ENCODE peak calls at places on chromosomes 13 and 19, in eight cellular contexts. P is gastrocnemius medialis; C is left ventricle myocardium inferior; R is GM23248; F is CD4-positive, CD25-positive, alpha-beta regulatory T cell; V is CD4-positive, alpha-beta memory T cell; A is iPS DF 6.9; O is SK-N-SH. X is an unnamed sample. For H3K4me1, the result is how much of the 10 kb centered on the place peaks cover.

GRCh38 chr19:459724-460511 is 915 bp downstream of the SHC2 start:
- DNase-seq in P (peak), C (peak), R (peak), F (no peak), V (peak), A (no peak), O (peak), X (peak)

GRCh38 chr13:102847272-102848234 is 1.7 kb downstream of the ERCC5 start:
- DNase-seq in P (no peak), C (no peak), R (peak), F (peak), V (peak), A (no peak), O (peak), X (peak)

GRCh38 chr13:25335856-25336255 is 34.4 kb downstream of the NUP58 start:
- DNase-seq in P (no peak), C (no peak), R (peak), F (no peak), V (no peak), A (no peak), O (no peak), X (no peak)

GRCh38 chr13:104011505-104012270 is 945.5 kb upstream of the SLC10A2 start:
- DNase-seq in P (peak), C (no peak), R (no peak), F (no peak), V (no peak), A (no peak), O (no peak), X (no peak)

GRCh38 chr19:46513461-46514236 is 18.0 kb upstream of the PNMA8B start:
- DNase-seq in P (peak), C (peak), R (peak), F (peak), V (peak), A (no peak), O (peak), X (no peak)

GRCh38 chr13:31605076-31605858 is 134.1 kb upstream of the RXFP2 start:
- DNase-seq in P (no peak), C (no peak), R (no peak), F (no peak), V (no peak), A (no peak), O (no peak), X (no peak)

GRCh38 chr19:9808855-9809646 is 9.8 kb downstream of the FBXL12 start:
- DNase-seq in P (no peak), C (no peak), R (no peak), F (peak), V (peak), A (no peak), O (no peak), X (peak)

GRCh38 chr13:41952749-41953148 is 8.2 kb downstream of the VWA8 start:
- DNase-seq in P (no peak), C (no peak), R (no peak), F (no peak), V (no peak), A (no peak), O (no peak), X (no peak)

GRCh38 chr19:13356185-13356584 is 150.1 kb downstream of the CACNA1A start:
- DNase-seq in P (no peak), C (no peak), R (no peak), F (no peak), V (no peak), A (no peak), O (no peak), X (no peak)

GRCh38 chr13:39552233-39552632 is 50.8 kb downstream of the LHFPL6 start:
- DNase-seq in P (no peak), C (no peak), R (no peak), F (no peak), V (no peak), A (no peak), O (no peak), X (no peak)

GRCh38 chr13:43908156-43909126 is 28.7 kb downstream of the LACC1 start:
- DNase-seq in P (no peak), C (no peak), R (peak), F (peak), V (peak), A (no peak), O (peak), X (no peak)

GRCh38 chr19:19704836-19705235 is 28.1 kb downstream of the ZNF14 start:
- DNase-seq in P (no peak), C (no peak), R (no peak), F (no peak), V (no peak), A (no peak), O (no peak), X (no peak)

GRCh38 chr19:45507864-45508680 is 793 bp downstream of the VASP start:
- DNase-seq in P (no peak), C (no peak), R (peak), F (peak), V (no peak), A (no peak), O (no peak), X (peak)

GRCh38 chr19:23800868-23801267 is 42.2 kb upstream of the ZNF681 start:
- DNase-seq in P (no peak), C (no peak), R (no peak), F (no peak), V (no peak), A (no peak), O (no peak), X (no peak)

GRCh38 chr13:43830481-43830873 is 43.7 kb upstream of the ENOX1 start:
- DNase-seq in P (no peak), C (no peak), R (peak), F (no peak), V (no peak), A (no peak), O (no peak), X (no peak)

GRCh38 chr13:64272681-64273080 is 2857.0 kb upstream of the PCDH20 start:
- DNase-seq in P (no peak), C (no peak), R (no peak), F (no peak), V (no peak), A (no peak), O (no peak), X (no peak)

GRCh38 chr13:48928781-48929430 is 46.8 kb upstream of the FNDC3A start:
- DNase-seq in P (no peak), C (no peak), R (no peak), F (no peak), V (no peak), A (no peak), O (no peak), X (no peak)

GRCh38 chr19:43471091-43471490 is 5.7 kb upstream of the LYPD3 start:
- DNase-seq in P (no peak), C (no peak), R (no peak), F (no peak), V (no peak), A (no peak), O (no peak), X (no peak)

GRCh38 chr13:43924549-43925245 is 45.0 kb downstream of the LACC1 start:
- DNase-seq in P (no peak), C (no peak), R (no peak), F (no peak), V (no peak), A (no peak), O (no peak), X (no peak)

GRCh38 chr19:8304841-8305621 is 3.1 kb downstream of the CD320 start:
- DNase-seq in P (peak), C (no peak), R (no peak), F (no peak), V (no peak), A (no peak), O (peak), X (peak)

GRCh38 chr13:69935043-69935442 is 172.6 kb upstream of the ATXN8OS start:
- DNase-seq in P (no peak), C (no peak), R (no peak), F (no peak), V (no peak), A (no peak), O (peak), X (no peak)

GRCh38 chr13:111315347-111315995 is 5.0 kb upstream of the TEX29 start:
- DNase-seq in P (no peak), C (no peak), R (no peak), F (no peak), V (no peak), A (no peak), O (no peak), X (no peak)

GRCh38 chr13:63088226-63088625 is 1672.6 kb upstream of the PCDH20 start:
- DNase-seq in P (no peak), C (no peak), R (peak), F (no peak), V (no peak), A (no peak), O (no peak), X (no peak)

GRCh38 chr13:46304546-46304945 is 82.5 kb downstream of the RUBCNL start:
- DNase-seq in P (no peak), C (no peak), R (no peak), F (no peak), V (no peak), A (no peak), O (no peak), X (no peak)

GRCh38 chr13:27130223-27131015 is 41.2 kb downstream of the USP12 start:
- DNase-seq in P (no peak), C (no peak), R (peak), F (peak), V (no peak), A (no peak), O (no peak), X (no peak)

GRCh38 chr13:110971486-110971885 is 56.6 kb upstream of the ANKRD10 start:
- DNase-seq in P (no peak), C (no peak), R (no peak), F (no peak), V (no peak), A (no peak), O (no peak), X (no peak)

DNA sequence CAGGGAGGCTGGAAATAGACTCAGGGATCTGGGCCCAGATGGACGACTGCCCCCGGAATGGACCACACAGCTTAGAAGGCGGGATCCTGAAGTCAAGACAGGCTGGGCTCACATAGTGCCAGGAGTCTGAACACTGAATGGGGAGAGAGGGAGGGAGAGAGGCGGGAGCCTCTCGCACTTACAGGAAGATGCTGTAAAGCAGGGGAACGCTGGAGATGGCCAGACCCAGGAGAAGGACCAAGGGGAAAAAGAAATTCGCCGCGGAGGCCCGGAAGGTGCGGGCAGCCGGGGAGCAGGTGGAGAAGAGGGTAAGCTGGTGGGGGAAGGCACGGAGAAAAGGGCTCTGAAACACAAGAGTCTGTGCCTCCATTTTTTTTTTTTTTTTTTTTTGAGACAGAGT is 1.4 kb upstream of the LENG1 start:
- DNase-seq in P (no peak), C (no peak), R (peak), F (no peak), V (no peak), A (no peak), O (no peak), X (no peak)
- H3K4me1 ChIP-seq in P (under half), C (under half), R (under half), F (under half), V (half or more), A (under half), O (under half), X (half or more)

DNA sequence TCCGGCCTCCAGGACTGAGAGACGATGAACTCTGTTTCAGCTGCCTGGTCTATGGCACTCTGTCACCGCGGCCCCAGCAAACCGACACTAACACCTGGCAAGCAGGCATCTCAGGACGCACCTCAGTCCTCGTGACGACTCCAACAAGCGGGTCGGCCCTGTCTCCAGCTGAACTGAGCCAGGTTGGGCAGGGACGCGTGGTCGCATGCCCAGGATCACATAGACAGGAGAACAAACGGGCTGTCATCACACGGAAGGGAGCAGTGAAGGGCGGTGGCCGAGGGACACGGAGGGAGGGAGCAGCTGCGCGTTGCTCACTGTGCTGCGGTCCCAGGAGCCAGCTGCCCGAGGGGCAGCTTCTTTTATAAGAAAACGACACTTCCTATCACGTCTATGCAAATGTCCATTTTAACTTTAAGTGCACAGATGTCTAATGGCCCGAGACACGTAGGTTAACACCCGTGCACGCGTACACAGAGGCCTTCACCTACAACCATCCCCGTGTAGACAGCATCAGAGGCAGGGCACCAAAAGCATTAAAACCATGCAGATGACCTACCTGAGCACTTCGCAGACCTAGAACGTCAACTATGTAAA is 8.9 kb downstream of the SGTA start:
- DNase-seq in P (peak), C (peak), R (no peak), F (no peak), V (no peak), A (no peak), O (no peak), X (no peak)
- H3K4me3 ChIP-seq in P (no peak), C (peak), R (no peak), F (no peak), V (no peak), A (no peak), O (no peak), X (no peak)

DNA sequence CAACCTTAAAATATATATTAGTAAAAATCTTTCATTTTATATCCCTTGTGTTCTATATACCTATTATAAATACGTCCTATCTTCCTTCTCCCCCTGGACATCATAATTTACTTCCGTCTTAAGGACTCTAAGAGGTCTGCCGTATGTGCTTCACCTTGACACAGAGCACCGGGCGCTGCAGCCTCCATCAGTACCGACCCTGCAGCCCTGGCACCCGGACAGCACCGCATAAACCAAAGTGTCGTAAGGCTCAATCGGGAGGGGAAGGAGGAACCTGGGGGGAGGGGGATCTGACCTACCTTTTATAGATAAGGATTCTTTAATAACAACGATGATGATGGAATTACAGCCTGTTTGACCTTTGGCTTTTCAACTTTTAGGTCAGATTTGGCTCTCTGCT is 44.0 kb downstream of the EFNB2 start:
- DNase-seq in P (no peak), C (no peak), R (no peak), F (no peak), V (no peak), A (no peak), O (no peak), X (no peak)
- H3K4me1 ChIP-seq in P (under half), C (half or more), R (under half), F (under half), V (under half), A (under half), O (under half), X (under half)

GRCh38 chr13:59121507-59121906 is 1042.2 kb downstream of the DIAPH3 start:
- DNase-seq in P (no peak), C (no peak), R (no peak), F (no peak), V (no peak), A (no peak), O (no peak), X (no peak)

GRCh38 chr13:59119475-59119874 is 1044.3 kb downstream of the DIAPH3 start:
- DNase-seq in P (no peak), C (no peak), R (no peak), F (no peak), V (no peak), A (no peak), O (no peak), X (no peak)

GRCh38 chr13:59120297-59120843 is 1043.4 kb downstream of the DIAPH3 start:
- DNase-seq in P (no peak), C (no peak), R (no peak), F (no peak), V (no peak), A (no peak), O (no peak), X (no peak)
- H3K4me3 ChIP-seq in P (no peak), C (no peak), R (no peak), F (no peak), V (no peak), A (no peak), O (no peak), X (no peak)

GRCh38 chr13:75792526-75793187 is 156.5 kb downstream of the LMO7 start:
- DNase-seq in P (no peak), C (no peak), R (no peak), F (no peak), V (no peak), A (no peak), O (no peak), X (no peak)
- H3K4me1 ChIP-seq in P (half or more), C (half or more), R (under half), F (under half), V (under half), A (under half), O (under half), X (under half)

DNA sequence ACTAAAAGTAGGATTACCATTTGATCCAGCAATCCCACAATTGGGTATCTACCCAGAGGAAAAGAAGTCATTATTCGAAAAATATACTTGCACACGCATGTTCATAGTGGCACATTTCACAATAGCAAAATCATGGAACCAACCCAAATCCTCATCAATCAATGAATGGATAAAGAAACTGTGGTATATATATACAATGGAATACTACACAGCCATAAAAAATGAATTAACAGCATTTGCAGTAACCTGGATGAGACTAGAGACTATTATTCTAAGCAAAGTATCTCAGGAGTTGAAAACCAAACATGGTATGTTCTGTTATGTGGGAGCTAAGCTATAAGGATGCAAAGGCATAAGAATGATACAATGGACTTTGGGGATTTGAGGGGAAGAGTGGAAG is 3.0 kb downstream of the ZNF708 start:
- DNase-seq in P (no peak), C (no peak), R (no peak), F (no peak), V (no peak), A (no peak), O (no peak), X (no peak)
- H3K4me3 ChIP-seq in P (no peak), C (no peak), R (no peak), F (peak), V (no peak), A (no peak), O (no peak), X (no peak)

DNA sequence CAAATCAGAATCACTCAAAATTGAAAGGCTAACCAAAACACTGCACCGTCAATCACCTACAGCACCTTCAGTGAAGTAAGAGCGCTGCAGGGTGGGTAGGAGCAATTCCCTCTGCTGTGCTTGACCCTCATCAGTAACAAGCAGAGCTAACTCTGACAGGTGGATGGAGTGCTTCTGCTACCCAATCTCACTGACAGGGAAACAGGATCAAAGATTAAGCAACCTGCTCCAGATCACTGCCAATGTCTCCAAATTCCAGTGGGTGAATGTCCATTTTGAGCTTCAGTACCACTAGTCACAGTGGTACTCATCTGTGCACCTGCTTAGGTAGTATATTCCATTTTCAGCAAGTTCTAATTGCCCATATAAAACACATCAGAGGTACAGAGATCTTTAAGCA is 25.2 kb downstream of the BRD4 start:
- DNase-seq in P (no peak), C (no peak), R (no peak), F (no peak), V (no peak), A (no peak), O (no peak), X (no peak)
- H3K4me1 ChIP-seq in P (half or more), C (half or more), R (under half), F (half or more), V (half or more), A (under half), O (under half), X (half or more)

X was measured in CD8-positive, alpha-beta memory T cell.